ENCODE peak calls at places on chromosome 19, in ten cellular contexts. W is glutamatergic neuron, B is AG09309, D is HFFc6, Z is progenitor cell of endocrine pancreas, X is neural crest cell, Y is kidney, Q is breast epithelium, V is foreskin fibroblast, S is GM12865. H is an unnamed sample.

GRCh38 chr19:11361771-11362731 is 6.8 kb downstream of the PLPPR2 start:
- DNase-seq in W (peak), D (no peak), Q (no peak), Y (no peak), S (no peak), X (no peak), V (no peak), Z (no peak), B (no peak), H (no peak)

GRCh38 chr19:52992109-52993004 is 21.4 kb upstream of the ERVV-1 start:
- DNase-seq in V (no peak), S (no peak), B (no peak), Q (no peak), Y (peak), Z (peak), D (no peak), X (no peak), W (peak), H (peak)

GRCh38 chr19:19385900-19386339 is 19.6 kb upstream of the GATAD2A start:
- DNase-seq in V (no peak), B (no peak), Y (peak), D (peak), X (no peak), Q (no peak), W (peak), Z (no peak), S (no peak), H (peak)

GRCh38 chr19:311813-312261 is 20.6 kb upstream of the PLPP2 start:
- DNase-seq in W (no peak), V (no peak), Q (no peak), S (no peak), D (no peak), Y (no peak), B (no peak), X (no peak), Z (no peak), H (no peak)

GRCh38 chr19:15280048-15280725 is 47.9 kb upstream of the EPHX3 start:
- DNase-seq in Z (no peak), X (no peak), D (no peak), V (peak), B (no peak), Q (no peak), W (no peak), Y (no peak), S (no peak), H (no peak)

GRCh38 chr19:53076984-53077383 is 26.2 kb downstream of the ZNF160 start:
- DNase-seq in X (peak), D (no peak), Y (peak), V (peak), S (no peak), W (peak), B (no peak), Q (no peak), Z (peak), H (peak)

GRCh38 chr19:46115396-46116109 is 8.9 kb downstream of the IGFL3 start:
- DNase-seq in V (peak), X (no peak), W (no peak), Z (no peak), Q (no peak), D (peak), S (peak), Y (no peak), B (peak), H (no peak)

GRCh38 chr19:4090351-4091220 is 23.9 kb upstream of the ZBTB7A start:
- DNase-seq in V (no peak), Y (no peak), S (no peak), W (no peak), Q (no peak), Z (no peak), X (no peak), D (no peak), B (no peak), H (no peak)

GRCh38 chr19:56310462-56310861 is 4.2 kb downstream of the ZSCAN5A start:
- DNase-seq in S (no peak), W (no peak), D (no peak), X (no peak), V (no peak), Z (no peak), Q (no peak), B (no peak), Y (no peak), H (no peak)

GRCh38 chr19:41299046-41299754 is 10.8 kb upstream of the CCDC97 start:
- DNase-seq in V (no peak), S (no peak), Y (no peak), D (no peak), W (no peak), Q (no peak), X (no peak), Z (no peak), B (no peak), H (no peak)

GRCh38 chr19:41298327-41298964 is 11.5 kb upstream of the CCDC97 start:
- DNase-seq in Z (no peak), Q (peak), X (no peak), Y (peak), W (peak), V (peak), D (peak), B (no peak), S (peak), H (no peak)

GRCh38 chr19:41299755-41300089 is 10.2 kb upstream of the CCDC97 start:
- DNase-seq in B (no peak), S (no peak), Q (no peak), W (no peak), D (peak), Y (no peak), Z (no peak), X (no peak), V (peak), H (no peak)

GRCh38 chr19:41296323-41296935 is 13.5 kb upstream of the CCDC97 start:
- DNase-seq in V (no peak), D (no peak), W (no peak), Q (no peak), B (no peak), S (peak), Z (no peak), Y (no peak), X (no peak), H (no peak)

GRCh38 chr19:41297628-41298326 is 12.2 kb upstream of the CCDC97 start:
- DNase-seq in Z (no peak), D (no peak), S (peak), Q (no peak), V (no peak), X (no peak), Y (no peak), W (no peak), B (no peak), H (no peak)
- TF ChIP-seq CTCF in Z (no peak), D (no peak), S (no peak), Q (no peak), V (no peak), X (no peak), Y (no peak), W (no peak), B (no peak), H (no peak)

DNA sequence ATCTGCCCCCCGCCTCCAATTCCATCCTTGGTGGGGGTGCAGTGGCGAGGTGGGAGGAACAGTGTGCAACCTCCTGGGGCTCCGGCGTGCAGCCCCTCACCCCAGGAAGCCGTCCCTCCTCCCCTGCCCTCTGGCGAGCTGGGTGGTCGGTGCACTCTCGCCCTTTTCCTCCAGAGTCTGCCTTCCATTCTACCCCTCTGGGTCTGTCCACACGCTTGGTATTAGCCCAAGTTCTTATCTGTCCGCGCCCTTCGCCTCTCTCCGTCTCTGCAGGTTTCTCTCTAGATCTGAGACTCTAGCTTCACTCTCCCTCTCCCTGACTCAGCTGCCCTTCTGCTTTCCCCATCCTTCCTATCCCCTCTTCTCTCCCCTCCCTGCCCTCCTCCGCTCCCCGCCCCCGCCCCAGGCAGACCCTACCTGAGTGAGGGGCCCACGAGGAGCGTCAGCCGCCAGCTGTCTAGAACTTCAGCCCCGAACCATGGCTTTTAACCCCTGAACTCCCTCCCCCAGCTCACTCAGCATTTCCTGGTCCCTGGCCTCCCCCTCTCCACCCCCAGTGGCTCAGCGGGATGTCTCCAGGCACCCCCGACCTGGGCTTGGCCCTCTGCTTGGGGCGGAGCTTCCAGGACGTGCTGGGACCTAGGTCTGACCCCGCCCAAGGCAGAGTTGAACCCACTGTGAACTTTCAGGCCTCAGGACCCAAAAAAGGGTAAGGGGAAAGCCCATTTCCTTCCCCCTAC is 499 bp upstream of the KLK13 start:
- DNase-seq in Z (no peak), Q (no peak), Y (no peak), B (no peak), X (no peak), V (no peak), D (no peak), S (no peak), W (peak), H (peak)
- TF ChIP-seq CTCF in Z (no peak), Q (no peak), Y (no peak), B (no peak), X (no peak), V (no peak), D (no peak), S (no peak), W (no peak), H (no peak)

DNA sequence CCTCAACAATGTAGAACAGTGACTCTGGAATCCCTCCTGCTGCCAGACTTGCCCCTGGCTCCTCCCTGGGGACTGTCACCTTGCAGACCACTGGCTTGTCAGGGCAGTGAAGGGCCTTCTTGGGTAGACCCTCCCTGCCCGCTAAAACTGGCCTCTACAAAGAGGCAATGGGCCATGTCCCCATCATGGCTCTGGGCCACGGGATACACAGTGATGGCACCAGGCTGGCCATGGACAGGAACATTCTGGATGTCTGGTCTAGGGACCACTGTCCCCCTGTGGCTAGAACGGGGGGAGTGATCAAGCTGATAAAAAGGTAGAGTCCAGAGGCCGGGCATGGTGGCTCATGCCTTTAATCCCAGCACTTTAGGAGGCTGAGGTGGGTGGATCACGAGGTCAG is 60.9 kb downstream of the ACSBG2 start:
- DNase-seq in B (no peak), D (no peak), W (no peak), Y (no peak), Q (no peak), S (no peak), V (no peak), Z (no peak), X (no peak), H (no peak)
- TF ChIP-seq CTCF in B (no peak), D (no peak), W (no peak), Y (no peak), Q (no peak), S (no peak), V (no peak), Z (no peak), X (no peak), H (no peak)

DNA sequence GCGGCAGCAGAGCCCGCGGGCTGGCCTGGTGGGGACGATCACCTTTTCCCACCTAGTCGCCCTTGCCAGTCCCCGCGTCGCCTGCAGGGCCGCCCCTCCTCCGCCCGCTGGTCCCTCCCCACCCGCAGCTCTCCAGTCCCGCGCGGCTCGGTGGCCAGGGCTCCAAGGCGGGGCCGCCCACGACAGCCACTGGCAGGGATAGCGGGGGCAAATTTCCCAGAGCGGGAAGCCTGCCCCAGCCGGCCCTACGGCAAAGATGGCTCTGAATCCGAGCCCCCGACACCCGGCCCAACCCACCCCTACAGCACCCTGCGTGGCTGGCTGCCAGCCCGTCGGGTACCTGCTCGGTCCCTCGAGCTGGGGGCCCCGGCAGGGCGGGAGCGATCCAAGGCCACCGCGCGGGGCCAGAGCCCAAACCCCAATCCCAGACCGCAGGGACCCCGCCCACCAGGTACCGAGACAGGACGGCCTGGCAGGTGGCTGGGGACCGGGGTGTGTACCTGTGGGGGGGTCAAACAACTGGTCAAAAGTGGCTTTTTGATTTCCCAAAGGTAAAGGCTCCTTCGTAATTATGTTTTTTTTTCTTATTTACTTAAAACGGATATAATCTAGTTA is 6.3 kb upstream of the ZNF98 start:
- DNase-seq in Z (no peak), V (no peak), X (no peak), D (no peak), B (no peak), Y (peak), Q (peak), S (no peak), W (no peak), H (no peak)
- TF ChIP-seq CTCF in Z (no peak), V (no peak), X (no peak), D (no peak), B (no peak), Y (no peak), Q (no peak), S (no peak), W (no peak), H (no peak)

GRCh38 chr19:5684694-5685430 is 4.0 kb downstream of the HSD11B1L start:
- DNase-seq in W (no peak), Q (no peak), V (no peak), B (no peak), D (no peak), X (no peak), Z (no peak), Y (peak), S (no peak), H (no peak)

GRCh38 chr19:5690125-5690954 is at the start of gene RPL36:
- DNase-seq in W (peak), Z (peak), V (peak), D (peak), B (peak), X (peak), Q (peak), Y (peak), S (peak), H (peak)

GRCh38 chr19:5686326-5686646 is 3.8 kb upstream of the RPL36 start:
- DNase-seq in S (no peak), W (no peak), V (no peak), Z (no peak), Q (no peak), D (no peak), Y (no peak), X (peak), B (no peak), H (no peak)

GRCh38 chr19:5686647-5687359 is 3.3 kb upstream of the RPL36 start:
- DNase-seq in B (no peak), W (peak), S (peak), V (peak), Z (peak), Y (peak), Q (peak), X (peak), D (peak), H (peak)

GRCh38 chr19:5687360-5688198 is 2.5 kb upstream of the RPL36 start:
- DNase-seq in Y (no peak), D (no peak), B (no peak), Q (no peak), V (no peak), W (no peak), S (no peak), X (no peak), Z (no peak), H (no peak)
- TF ChIP-seq CTCF in Y (no peak), D (peak), B (no peak), Q (peak), V (no peak), W (peak), S (no peak), X (peak), Z (no peak), H (no peak)